ENCODE peak calls at places on chromosomes 7 and 10, in nine cellular contexts. X is heart left ventricle, V is heart right ventricle, J is H7, N is adipocyte, D is PC-3, A is cardiac muscle cell, K is neural progenitor cell, P is mammary epithelial cell. S is an unnamed sample.

GRCh38 chr7:95917622-95918021 is 145.3 kb downstream of the DYNC1I1 start:
- DNase-seq in K (no peak), A (no peak), J (no peak), X (no peak), N (no peak), D (no peak), V (no peak), P (no peak), S (no peak)

GRCh38 chr10:32893431-32893830 is 64.6 kb downstream of the ITGB1 start:
- DNase-seq in X (no peak), A (no peak), J (peak), D (peak), K (peak), P (no peak), V (no peak), N (no peak), S (no peak)

GRCh38 chr10:131820626-131821025 is 80.2 kb upstream of the PPP2R2D start:
- DNase-seq in P (no peak), A (no peak), K (no peak), X (no peak), D (no peak), N (no peak), J (peak), V (no peak), S (no peak)

GRCh38 chr7:91156326-91156725 is 107.9 kb upstream of the FZD1 start:
- DNase-seq in J (no peak), V (no peak), N (no peak), X (no peak), A (no peak), K (no peak), P (no peak), D (no peak), S (no peak)

GRCh38 chr7:116591202-116592040 is 66.6 kb downstream of the CAV1 start:
- DNase-seq in X (no peak), A (peak), N (peak), P (peak), J (no peak), K (no peak), D (peak), V (no peak), S (no peak)

GRCh38 chr7:604038-604883 is 84.6 kb upstream of the PDGFA start:
- DNase-seq in N (peak), A (peak), D (no peak), X (peak), P (no peak), J (no peak), V (peak), K (no peak), S (peak)

GRCh38 chr7:124764847-124765400 is 668 bp downstream of the GPR37 start:
- DNase-seq in D (peak), V (peak), P (peak), J (peak), A (peak), N (no peak), X (peak), K (peak), S (no peak)

GRCh38 chr7:119256446-119257131 is 1016.4 kb upstream of the KCND2 start:
- DNase-seq in A (no peak), D (peak), N (no peak), X (no peak), P (no peak), K (no peak), J (no peak), V (no peak), S (no peak)

GRCh38 chr10:70495691-70496261 is 17.2 kb downstream of the PALD1 start:
- DNase-seq in X (no peak), J (no peak), V (no peak), K (no peak), N (no peak), A (no peak), D (no peak), P (no peak), S (no peak)

GRCh38 chr10:102645741-102646609 is 1.7 kb downstream of the TRIM8 start:
- DNase-seq in N (peak), D (peak), J (peak), K (peak), X (peak), V (peak), A (peak), P (peak), S (peak)

GRCh38 chr10:46266506-46266985 is 20.3 kb upstream of the ANTXRL start:
- DNase-seq in P (no peak), X (no peak), A (no peak), D (no peak), N (no peak), K (no peak), J (no peak), V (no peak), S (no peak)

GRCh38 chr7:23467731-23468720 is 2.3 kb downstream of the IGF2BP3 start:
- DNase-seq in K (peak), P (peak), D (peak), X (no peak), J (peak), N (peak), A (peak), V (no peak), S (no peak)

DNA sequence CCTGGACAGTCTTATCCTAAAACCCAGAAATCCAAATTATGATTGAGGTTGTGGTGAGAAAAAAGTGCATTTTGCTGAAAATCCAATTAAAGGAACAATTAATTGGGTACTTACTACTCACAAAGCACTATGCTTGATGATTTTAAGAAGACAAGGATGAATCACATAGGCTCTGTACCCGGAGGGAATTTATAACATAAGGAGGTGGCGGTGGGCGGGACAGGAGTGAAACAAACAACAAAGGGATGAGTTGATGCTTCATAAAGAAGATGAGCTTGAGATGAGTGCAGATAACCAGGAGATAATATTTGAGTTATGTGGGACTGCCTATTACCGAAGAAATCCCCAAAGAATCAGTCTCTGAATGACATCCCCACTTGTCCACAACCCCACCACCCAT is 171.1 kb upstream of the FZD8 start:
- DNase-seq in K (no peak), J (no peak), A (no peak), X (no peak), P (no peak), N (no peak), D (no peak), V (no peak), S (no peak)
- H3K4me3 ChIP-seq in K (no peak), J (no peak), A (no peak), X (no peak), P (no peak), N (no peak), D (no peak), V (no peak), S (no peak)

GRCh38 chr10:28254290-28254985 is 48.4 kb downstream of the MPP7 start:
- DNase-seq in A (peak), V (no peak), P (peak), K (no peak), X (no peak), J (no peak), D (peak), N (peak), S (no peak)
- H3K4me3 ChIP-seq in A (no peak), V (no peak), P (peak), K (no peak), X (no peak), J (no peak), D (peak), N (no peak), S (no peak)

DNA sequence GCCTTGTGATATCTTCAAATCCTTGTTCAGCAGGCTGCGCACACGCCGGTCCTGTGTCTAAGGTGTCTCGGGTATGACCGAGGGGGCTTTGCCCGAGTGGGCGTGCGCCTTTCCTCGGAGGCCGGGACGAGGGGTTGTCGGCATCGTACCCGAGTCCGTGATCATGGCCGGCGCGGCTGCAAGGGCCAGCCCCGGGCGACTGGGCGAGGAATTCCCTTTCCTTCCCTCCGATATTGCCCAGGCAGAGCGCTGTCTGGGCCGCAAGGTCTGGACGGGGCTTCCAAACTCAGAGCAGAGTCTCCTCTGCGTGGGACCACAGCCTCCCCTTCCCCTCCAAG is 59.7 kb downstream of the ZNF467 start:
- DNase-seq in N (no peak), V (no peak), K (no peak), J (no peak), A (no peak), D (no peak), X (no peak), P (no peak), S (no peak)
- H3K4me3 ChIP-seq in N (peak), V (no peak), K (no peak), J (peak), A (no peak), D (no peak), X (peak), P (no peak), S (no peak)

GRCh38 chr10:86269332-86269731 is 97.3 kb downstream of the GRID1 start:
- DNase-seq in P (no peak), A (no peak), J (no peak), K (no peak), X (no peak), N (no peak), D (no peak), V (no peak), S (no peak)
- H3K4me3 ChIP-seq in P (no peak), A (no peak), J (no peak), K (no peak), X (no peak), N (no peak), D (no peak), V (no peak), S (no peak)